ENCODE peak calls at places on chromosomes 4 and X, in five cellular contexts. G is H1, E is mesenchymal stem cell, W is H9, N is trophoblast cell. X is an unnamed sample.

GRCh38 chr4:92303621-92304027 is at the start of gene GRID2:
- DNase-seq in G (no peak), E (peak; percentile 0), W (peak; percentile 78), N (no peak), X (peak; percentile 38)

GRCh38 chr4:73714647-73715046 is 25.7 kb upstream of the CXCL8 start:
- DNase-seq in G (no peak), E (no peak), W (no peak), N (no peak), X (no peak)

GRCh38 chr4:6527683-6528595 is 47.0 kb upstream of the MAN2B2 start:
- DNase-seq in G (no peak), E (no peak), W (no peak), N (no peak), X (no peak)

GRCh38 chr4:69860007-69860406 is at the start of gene SULT1E1:
- DNase-seq in G (no peak), E (no peak), W (no peak), N (no peak), X (no peak)

GRCh38 chrX:74925210-74926088 is at the start of gene NEXMIF:
- DNase-seq in G (no peak), E (peak; percentile 7), W (peak; percentile 49), N (peak; percentile 32), X (peak; percentile 44)

GRCh38 chr4:187006189-187006618 is 282.5 kb upstream of the FAT1 start:
- DNase-seq in G (no peak), E (peak; percentile 21), W (no peak), N (peak; percentile 0), X (no peak)

GRCh38 chr4:48906283-48907173 is at the start of gene OCIAD2:
- DNase-seq in G (peak; percentile 59), E (peak; percentile 48), W (peak; percentile 92), N (no peak), X (peak; percentile 48)

GRCh38 chr4:156977435-156978160 is 6.0 kb upstream of the PDGFC start:
- DNase-seq in G (no peak), E (peak; percentile 79), W (no peak), N (peak; percentile 90), X (no peak)

GRCh38 chr4:80070880-80071620 is 2.0 kb downstream of the ANTXR2 start:
- DNase-seq in G (no peak), E (peak; percentile 40), W (no peak), N (no peak), X (no peak)

GRCh38 chrX:20519826-20520225 is 253.1 kb upstream of the RPS6KA3 start:
- DNase-seq in G (no peak), E (no peak), W (no peak), N (no peak), X (no peak)

GRCh38 chr4:173272987-173273386 is 61.2 kb downstream of the HMGB2 start:
- DNase-seq in G (no peak), E (peak; percentile 63), W (no peak), N (no peak), X (no peak)

GRCh38 chr4:114078636-114079035 is 99.2 kb upstream of the ARSJ start:
- DNase-seq in G (no peak), E (peak; percentile 8), W (no peak), N (no peak), X (no peak)

GRCh38 chr4:109155682-109156243 is 146.7 kb downstream of the COL25A1 start:
- DNase-seq in G (no peak), E (peak; percentile 18), W (no peak), N (no peak), X (peak; percentile 36)

GRCh38 chrX:138759217-138759943 is 47.9 kb upstream of the FGF13 start:
- DNase-seq in G (no peak), E (no peak), W (no peak), N (no peak), X (no peak)

GRCh38 chr4:1523506-1523905 is 117.3 kb upstream of the NKX1-1 start:
- DNase-seq in G (no peak), E (no peak), W (no peak), N (no peak), X (no peak)

GRCh38 chr4:122234686-122235085 is 82.6 kb downstream of the BLTP1 start:
- DNase-seq in G (no peak), E (no peak), W (no peak), N (no peak), X (no peak)

GRCh38 chrX:155966876-155967275 is 30.6 kb upstream of the IL9R start:
- DNase-seq in G (no peak), E (peak; percentile 8), W (peak; percentile 68), N (no peak), X (no peak)

GRCh38 chrX:140766024-140766611 is 56.6 kb downstream of the LINC00632 start:
- DNase-seq in G (no peak), E (peak; percentile 72), W (peak; percentile 43), N (no peak), X (peak; percentile 51)

GRCh38 chr4:112234952-112235609 is 3.5 kb downstream of the AP1AR start:
- DNase-seq in G (no peak), E (peak; percentile 87), W (peak; percentile 42), N (peak; percentile 63), X (peak; percentile 43)

GRCh38 chr4:154559141-154559841 is 3.5 kb upstream of the FGB start:
- DNase-seq in G (peak; percentile 9), E (peak; percentile 63), W (peak; percentile 46), N (peak; percentile 30), X (peak; percentile 48)

GRCh38 chrX:117508021-117508420 is 608.6 kb downstream of the KLHL13 start:
- DNase-seq in G (no peak), E (no peak), W (no peak), N (no peak), X (no peak)

GRCh38 chrX:118495958-118496762 is 545 bp downstream of the DOCK11 start:
- DNase-seq in G (no peak), E (peak; percentile 20), W (peak; percentile 34), N (no peak), X (no peak)

GRCh38 chr4:110869114-110869513 is 246.2 kb upstream of the PITX2 start:
- DNase-seq in G (no peak), E (no peak), W (no peak), N (no peak), X (no peak)

GRCh38 chr4:5381981-5382441 is 326.3 kb downstream of the EVC2 start:
- DNase-seq in G (no peak), E (peak; percentile 83), W (no peak), N (no peak), X (no peak)

GRCh38 chr4:121138014-121138413 is 26.1 kb downstream of the TNIP3 start:
- DNase-seq in G (no peak), E (no peak), W (no peak), N (no peak), X (no peak)

GRCh38 chr4:20255823-20256222 is 4.1 kb downstream of the SLIT2 start:
- DNase-seq in G (no peak), E (no peak), W (no peak), N (no peak), X (no peak)

GRCh38 chr4:25797136-25797535 is 65.7 kb downstream of the SEL1L3 start:
- DNase-seq in G (no peak), E (no peak), W (peak; percentile 26), N (no peak), X (no peak)

GRCh38 chrX:53716328-53717088 is 30.0 kb upstream of the HUWE1 start:
- DNase-seq in G (no peak), E (no peak), W (no peak), N (no peak), X (no peak)

GRCh38 chr4:80215449-80216052 is 18.2 kb downstream of the PRDM8 start:
- DNase-seq in G (no peak), E (peak; percentile 63), W (no peak), N (no peak), X (no peak)

DNA sequence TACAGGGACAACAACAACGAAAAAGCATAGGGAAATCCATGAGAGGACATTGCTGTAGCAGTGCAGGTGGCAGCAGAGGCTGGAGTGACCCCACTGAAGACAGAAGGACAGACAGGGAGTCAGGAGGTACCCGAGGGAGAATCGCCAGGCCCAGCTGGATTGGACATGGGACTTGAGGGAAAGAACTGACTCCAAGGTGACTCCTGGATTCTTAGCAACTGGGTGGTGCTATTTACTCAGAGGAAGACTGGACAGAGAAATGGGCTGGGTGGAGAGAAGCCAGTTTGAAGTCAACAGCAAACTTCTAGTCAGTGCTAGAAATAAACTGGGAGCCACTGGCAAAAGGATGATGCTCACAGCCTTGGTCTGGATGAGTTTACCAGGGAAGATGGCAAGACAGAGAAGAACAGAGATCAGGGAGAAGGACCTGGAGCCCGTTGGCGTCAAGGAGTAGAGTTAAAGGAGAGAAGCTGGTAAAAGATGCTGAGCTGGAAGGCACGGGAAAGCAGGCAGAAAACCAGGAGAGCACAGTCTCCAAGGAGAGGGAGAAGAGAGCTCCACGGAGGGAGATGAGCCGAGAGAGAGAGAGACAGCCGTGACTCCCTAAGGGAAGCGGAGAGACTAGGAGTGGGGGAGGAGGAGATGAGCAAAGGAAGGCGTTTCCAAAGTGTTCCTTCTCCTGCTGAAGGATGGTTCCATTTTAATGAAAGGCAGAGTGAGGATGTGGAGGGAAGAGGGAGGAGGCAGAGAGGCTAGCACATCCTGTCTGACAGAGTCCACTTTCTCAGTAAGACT is 119.4 kb downstream of the AFAP1 start:
- DNase-seq in G (no peak), E (no peak), W (no peak), N (no peak), X (no peak)
- H3K79me1 ChIP-seq in G (no peaks in the 10 kb centered on the region), E (peaks cover 26% of the 10 kb centered on the region), W (no peaks in the 10 kb centered on the region), N (peaks cover 1% of the 10 kb centered on the region), X (no peaks in the 10 kb centered on the region)

GRCh38 chrX:37817579-37817978 is 29.8 kb downstream of the DYNLT3 start:
- DNase-seq in G (no peak), E (no peak), W (no peak), N (no peak), X (no peak)

GRCh38 chrX:37815366-37815765 is 32.0 kb downstream of the DYNLT3 start:
- DNase-seq in G (no peak), E (no peak), W (no peak), N (no peak), X (no peak)

GRCh38 chrX:37817176-37817575 is 30.2 kb downstream of the DYNLT3 start:
- DNase-seq in G (no peak), E (no peak), W (no peak), N (no peak), X (no peak)

GRCh38 chrX:37816766-37817165 is 30.6 kb downstream of the DYNLT3 start:
- DNase-seq in G (no peak), E (no peak), W (no peak), N (no peak), X (no peak)

DNA sequence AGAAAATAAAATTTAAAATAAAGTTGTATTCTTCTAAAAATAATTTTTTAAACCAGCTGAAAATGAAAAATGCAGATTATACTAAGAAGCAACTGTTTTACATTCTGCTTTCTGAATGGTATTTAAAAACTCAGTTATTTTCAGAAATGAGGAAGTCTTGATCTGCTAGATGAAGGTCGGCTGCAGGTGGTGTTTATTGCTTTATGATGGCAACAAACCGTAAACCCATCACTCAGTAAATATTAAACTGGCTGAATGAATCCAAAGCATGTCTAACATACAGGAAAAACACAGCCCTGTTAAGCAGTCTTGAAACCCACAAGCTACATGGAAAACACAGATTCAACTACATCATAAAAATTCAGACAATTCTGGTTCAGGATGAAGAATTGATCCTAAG is 29.3 kb downstream of the DYNLT3 start:
- DNase-seq in G (no peak), E (no peak), W (no peak), N (no peak), X (no peak)
- H2BK12ac ChIP-seq in G (no peak overlapping the region), E (no peak overlapping the region), W (no peak overlapping the region), N (no peak overlapping the region), X (no peak overlapping the region)

GRCh38 chrX:152663086-152663485 is 25.4 kb downstream of the GABRQ start:
- DNase-seq in G (no peak), E (no peak), W (no peak), N (no peak), X (no peak)
- H3K9me3 ChIP-seq in G (no peaks in the 10 kb centered on the region), E (peaks cover 18% of the 10 kb centered on the region), W (peaks cover 14% of the 10 kb centered on the region), N (no peaks in the 10 kb centered on the region), X (no peaks in the 10 kb centered on the region)

GRCh38 chr4:147814334-147814733 is 82.4 kb downstream of the ARHGAP10 start:
- DNase-seq in G (no peak), E (no peak), W (no peak), N (no peak), X (no peak)
- H3K79me1 ChIP-seq in G (no peaks in the 10 kb centered on the region), E (peaks cover 52% of the 10 kb centered on the region), W (no peaks in the 10 kb centered on the region), N (no peaks in the 10 kb centered on the region), X (no peaks in the 10 kb centered on the region)